ENCODE peak calls at places on chromosomes 3 and 15, in five cellular contexts. Q is activated CD4-positive, alpha-beta T cell treated with anti-CD3 and anti-CD28 coated beads, Interleukin-2, amount 50 U/mL, for 1 hour; N is heart left ventricle; I is SK-MEL-5; K is GM19239. X is an unnamed sample.

GRCh38 chr3:111215481-111215880 is 143.9 kb downstream of the NECTIN3 start:
- DNase-seq in N (no peak), Q (no peak), I (no peak), K (no peak), X (no peak)

GRCh38 chr3:69442771-69443197 is 56.9 kb upstream of the FRMD4B start:
- DNase-seq in K (no peak), Q (no peak), N (no peak), I (no peak), X (no peak)

GRCh38 chr3:18233987-18234716 is 191.0 kb downstream of the SATB1 start:
- DNase-seq in N (no peak), K (no peak), Q (no peak), I (no peak), X (no peak)

GRCh38 chr3:49422379-49423248 is at the start of gene AMT:
- DNase-seq in Q (no peak), K (no peak), I (no peak), N (peak; percentile 84), X (no peak)

GRCh38 chr15:48565560-48566482 is 79.7 kb downstream of the FBN1 start:
- DNase-seq in Q (no peak), N (no peak), K (no peak), I (no peak), X (no peak)

GRCh38 chr3:13135811-13136321 is 62.6 kb upstream of the IQSEC1 start:
- DNase-seq in I (no peak), K (no peak), Q (no peak), N (no peak), X (no peak)

GRCh38 chr15:25510146-25510545 is 71.3 kb upstream of the UBE3A start:
- DNase-seq in Q (no peak), I (no peak), K (no peak), N (no peak), X (no peak)

GRCh38 chr15:70401709-70402108 is 304.0 kb upstream of the TLE3 start:
- DNase-seq in I (no peak), K (no peak), Q (no peak), N (no peak), X (no peak)

GRCh38 chr15:80636675-80637074 is 58.4 kb upstream of the ABHD17C start:
- DNase-seq in N (peak; percentile 44), K (no peak), I (peak; percentile 22), Q (no peak), X (no peak)

GRCh38 chr15:85589873-85590272 is 204.9 kb downstream of the KLHL25 start:
- DNase-seq in K (no peak), I (no peak), Q (no peak), N (no peak), X (no peak)

GRCh38 chr15:101266034-101266433 is 11.3 kb downstream of the SELENOS start:
- DNase-seq in Q (no peak), K (no peak), N (no peak), I (no peak), X (no peak)

GRCh38 chr3:155070932-155071387 is 9.2 kb upstream of the MME start:
- DNase-seq in Q (no peak), I (peak; percentile 62), N (no peak), K (no peak), X (no peak)

GRCh38 chr15:60004019-60004845 is at the start of gene FOXB1:
- DNase-seq in N (no peak), K (no peak), I (no peak), Q (no peak), X (peak; percentile 71)

GRCh38 chr3:13144163-13145023 is 71.2 kb upstream of the IQSEC1 start:
- DNase-seq in Q (no peak), I (peak; percentile 49), N (no peak), K (no peak), X (no peak)

GRCh38 chr15:72491768-72492167 is 17.6 kb downstream of the ARIH1 start:
- DNase-seq in I (no peak), Q (no peak), K (no peak), N (no peak), X (no peak)